ENCODE peak calls at places on chromosomes 16 and 17, in five cellular contexts. One of them, this sample, is unnamed.

GRCh38 chr17:69729937-69730336 is 315.4 kb downstream of the MAP2K6 start:
- DNase-seq in HT1080: peak
- DNase-seq in naive thymus-derived CD4-positive, alpha-beta T cell: no peak
- DNase-seq in NCI-H2029 treated with DMSO at 0.1 percent for 48 hours: no peak
- DNase-seq in AML-193: no peak
- DNase-seq in this sample: no peak

GRCh38 chr17:72542317-72542716 is 421.5 kb downstream of the SOX9 start:
- DNase-seq in NCI-H2029 treated with DMSO at 0.1 percent for 48 hours: no peak
- DNase-seq in HT1080: no peak
- DNase-seq in AML-193: no peak
- DNase-seq in naive thymus-derived CD4-positive, alpha-beta T cell: no peak
- DNase-seq in this sample: no peak

GRCh38 chr17:2710804-2711607 is 558 bp downstream of the CLUH start:
- DNase-seq in AML-193: peak
- DNase-seq in NCI-H2029 treated with DMSO at 0.1 percent for 48 hours: no peak
- DNase-seq in HT1080: no peak
- DNase-seq in naive thymus-derived CD4-positive, alpha-beta T cell: no peak
- DNase-seq in this sample: peak

GRCh38 chr16:67989322-67990017 is 9.2 kb upstream of the DPEP3 start:
- DNase-seq in NCI-H2029 treated with DMSO at 0.1 percent for 48 hours: no peak
- DNase-seq in AML-193: no peak
- DNase-seq in HT1080: no peak
- DNase-seq in naive thymus-derived CD4-positive, alpha-beta T cell: no peak
- DNase-seq in this sample: no peak

GRCh38 chr17:45370949-45371413 is 54.2 kb upstream of the MAP3K14 start:
- DNase-seq in HT1080: no peak
- DNase-seq in naive thymus-derived CD4-positive, alpha-beta T cell: no peak
- DNase-seq in AML-193: no peak
- DNase-seq in NCI-H2029 treated with DMSO at 0.1 percent for 48 hours: no peak
- DNase-seq in this sample: peak

GRCh38 chr16:86373502-86373901 is 136.8 kb upstream of the FOXF1 start:
- DNase-seq in HT1080: no peak
- DNase-seq in naive thymus-derived CD4-positive, alpha-beta T cell: no peak
- DNase-seq in AML-193: no peak
- DNase-seq in NCI-H2029 treated with DMSO at 0.1 percent for 48 hours: no peak
- DNase-seq in this sample: no peak

GRCh38 chr16:73888840-73889577 is 407.6 kb upstream of the PSMD7 start:
- DNase-seq in NCI-H2029 treated with DMSO at 0.1 percent for 48 hours: no peak
- DNase-seq in AML-193: no peak
- DNase-seq in naive thymus-derived CD4-positive, alpha-beta T cell: no peak
- DNase-seq in HT1080: no peak
- DNase-seq in this sample: no peak

GRCh38 chr17:62790554-62790953 is 17.6 kb downstream of the MARCHF10 start:
- DNase-seq in naive thymus-derived CD4-positive, alpha-beta T cell: no peak
- DNase-seq in NCI-H2029 treated with DMSO at 0.1 percent for 48 hours: peak
- DNase-seq in AML-193: no peak
- DNase-seq in HT1080: peak
- DNase-seq in this sample: no peak

GRCh38 chr17:32355649-32356377 is 5.9 kb downstream of the ZNF207 start:
- DNase-seq in NCI-H2029 treated with DMSO at 0.1 percent for 48 hours: no peak
- DNase-seq in naive thymus-derived CD4-positive, alpha-beta T cell: no peak
- DNase-seq in AML-193: no peak
- DNase-seq in HT1080: no peak
- DNase-seq in this sample: no peak

GRCh38 chr17:64390066-64390465 is 594 bp downstream of the PECAM1 start:
- DNase-seq in AML-193: no peak
- DNase-seq in NCI-H2029 treated with DMSO at 0.1 percent for 48 hours: no peak
- DNase-seq in naive thymus-derived CD4-positive, alpha-beta T cell: no peak
- DNase-seq in HT1080: no peak
- DNase-seq in this sample: no peak